ENCODE peak calls at places on chromosomes 7 and 10, in seven cellular contexts. One of them, this sample, is unnamed.

GRCh38 chr10:74799840-74800239 is 26.6 kb upstream of the KAT6B start:
- DNase-seq in vagina: no peak
- DNase-seq in ovary: no peak
- DNase-seq in gastrocnemius medialis: no peak
- DNase-seq in A549: no peak
- DNase-seq in tibial nerve: no peak
- DNase-seq in endothelial cell of umbilical vein: peak
- DNase-seq in this sample: no peak

GRCh38 chr7:104963378-104963990 is 50.5 kb upstream of the KMT2E start:
- DNase-seq in endothelial cell of umbilical vein: no peak
- DNase-seq in ovary: no peak
- DNase-seq in vagina: no peak
- DNase-seq in A549: no peak
- DNase-seq in tibial nerve: no peak
- DNase-seq in gastrocnemius medialis: no peak
- DNase-seq in this sample: no peak

GRCh38 chr10:99612167-99612831 is 7.9 kb downstream of the SLC25A28 start:
- DNase-seq in tibial nerve: peak
- DNase-seq in A549: peak
- DNase-seq in endothelial cell of umbilical vein: peak
- DNase-seq in vagina: no peak
- DNase-seq in ovary: no peak
- DNase-seq in gastrocnemius medialis: no peak
- DNase-seq in this sample: peak

GRCh38 chr7:12423995-12424745 is 20.5 kb upstream of the VWDE start:
- DNase-seq in endothelial cell of umbilical vein: no peak
- DNase-seq in gastrocnemius medialis: no peak
- DNase-seq in tibial nerve: no peak
- DNase-seq in A549: no peak
- DNase-seq in vagina: no peak
- DNase-seq in ovary: no peak
- DNase-seq in this sample: no peak

GRCh38 chr7:106420210-106420609 is 135.4 kb upstream of the NAMPT start:
- DNase-seq in gastrocnemius medialis: no peak
- DNase-seq in A549: no peak
- DNase-seq in ovary: no peak
- DNase-seq in endothelial cell of umbilical vein: no peak
- DNase-seq in vagina: no peak
- DNase-seq in tibial nerve: no peak
- DNase-seq in this sample: no peak

GRCh38 chr7:28570970-28571288 is 158.6 kb downstream of the CREB5 start:
- DNase-seq in A549: no peak
- DNase-seq in vagina: no peak
- DNase-seq in endothelial cell of umbilical vein: no peak
- DNase-seq in gastrocnemius medialis: no peak
- DNase-seq in tibial nerve: no peak
- DNase-seq in ovary: no peak
- DNase-seq in this sample: no peak

GRCh38 chr7:30710669-30711068 is 28.4 kb upstream of the CRHR2 start:
- DNase-seq in vagina: no peak
- DNase-seq in A549: no peak
- DNase-seq in gastrocnemius medialis: peak
- DNase-seq in ovary: no peak
- DNase-seq in tibial nerve: no peak
- DNase-seq in endothelial cell of umbilical vein: no peak
- DNase-seq in this sample: no peak

GRCh38 chr10:125768217-125768616 is 7.4 kb downstream of the MMP21 start:
- DNase-seq in gastrocnemius medialis: no peak
- DNase-seq in A549: peak
- DNase-seq in tibial nerve: no peak
- DNase-seq in endothelial cell of umbilical vein: no peak
- DNase-seq in ovary: no peak
- DNase-seq in vagina: no peak
- DNase-seq in this sample: peak

GRCh38 chr7:81605493-81605892 is 164.4 kb downstream of the HGF start:
- DNase-seq in ovary: no peak
- DNase-seq in A549: no peak
- DNase-seq in tibial nerve: no peak
- DNase-seq in vagina: no peak
- DNase-seq in endothelial cell of umbilical vein: no peak
- DNase-seq in gastrocnemius medialis: no peak
- DNase-seq in this sample: no peak

GRCh38 chr10:84654671-84655070 is 326.3 kb downstream of the CCSER2 start:
- DNase-seq in tibial nerve: no peak
- DNase-seq in gastrocnemius medialis: no peak
- DNase-seq in vagina: no peak
- DNase-seq in ovary: no peak
- DNase-seq in A549: no peak
- DNase-seq in endothelial cell of umbilical vein: no peak
- DNase-seq in this sample: no peak

GRCh38 chr7:107874605-107875446 is 16.2 kb upstream of the DLD start:
- DNase-seq in gastrocnemius medialis: peak
- DNase-seq in tibial nerve: peak
- DNase-seq in vagina: no peak
- DNase-seq in A549: peak
- DNase-seq in endothelial cell of umbilical vein: peak
- DNase-seq in ovary: peak
- DNase-seq in this sample: peak

GRCh38 chr7:130913721-130914588 is 179.9 kb upstream of the KLF14 start:
- DNase-seq in vagina: no peak
- DNase-seq in endothelial cell of umbilical vein: peak
- DNase-seq in tibial nerve: no peak
- DNase-seq in A549: no peak
- DNase-seq in ovary: no peak
- DNase-seq in gastrocnemius medialis: no peak
- DNase-seq in this sample: no peak

GRCh38 chr7:33091111-33091531 is 18.1 kb downstream of the RP9 start:
- DNase-seq in A549: no peak
- DNase-seq in tibial nerve: no peak
- DNase-seq in vagina: no peak
- DNase-seq in gastrocnemius medialis: no peak
- DNase-seq in endothelial cell of umbilical vein: no peak
- DNase-seq in ovary: no peak
- DNase-seq in this sample: no peak

GRCh38 chr7:129169705-129170319 is 18.6 kb upstream of the SMO start:
- DNase-seq in A549: no peak
- DNase-seq in ovary: no peak
- DNase-seq in vagina: no peak
- DNase-seq in tibial nerve: no peak
- DNase-seq in gastrocnemius medialis: no peak
- DNase-seq in endothelial cell of umbilical vein: no peak
- DNase-seq in this sample: no peak

GRCh38 chr10:31604141-31604540 is 285.1 kb downstream of the ZEB1 start:
- DNase-seq in tibial nerve: no peak
- DNase-seq in vagina: peak
- DNase-seq in A549: no peak
- DNase-seq in gastrocnemius medialis: peak
- DNase-seq in ovary: peak
- DNase-seq in endothelial cell of umbilical vein: no peak
- DNase-seq in this sample: no peak

GRCh38 chr7:3149231-3149960 is 105.7 kb upstream of the CARD11 start:
- DNase-seq in tibial nerve: no peak
- DNase-seq in endothelial cell of umbilical vein: no peak
- DNase-seq in vagina: no peak
- DNase-seq in ovary: no peak
- DNase-seq in A549: no peak
- DNase-seq in gastrocnemius medialis: no peak
- DNase-seq in this sample: no peak
- TF ChIP-seq POLR2A in tibial nerve: no peak
- TF ChIP-seq POLR2A in endothelial cell of umbilical vein: no peak
- TF ChIP-seq POLR2A in vagina: no peak
- TF ChIP-seq POLR2A in ovary: no peak
- TF ChIP-seq POLR2A in A549: no peak
- TF ChIP-seq POLR2A in gastrocnemius medialis: no peak
- TF ChIP-seq POLR2A in this sample: no peak

GRCh38 chr10:128206676-128207075 is 80.5 kb upstream of the MKI67 start:
- DNase-seq in A549: no peak
- DNase-seq in vagina: no peak
- DNase-seq in endothelial cell of umbilical vein: no peak
- DNase-seq in gastrocnemius medialis: no peak
- DNase-seq in ovary: no peak
- DNase-seq in tibial nerve: no peak
- DNase-seq in this sample: no peak

GRCh38 chr10:128209862-128210214 is 83.6 kb upstream of the MKI67 start:
- DNase-seq in ovary: no peak
- DNase-seq in A549: no peak
- DNase-seq in endothelial cell of umbilical vein: no peak
- DNase-seq in tibial nerve: no peak
- DNase-seq in vagina: no peak
- DNase-seq in gastrocnemius medialis: no peak
- DNase-seq in this sample: no peak

GRCh38 chr10:128211064-128211504 is 84.9 kb upstream of the MKI67 start:
- DNase-seq in A549: no peak
- DNase-seq in ovary: no peak
- DNase-seq in vagina: no peak
- DNase-seq in endothelial cell of umbilical vein: no peak
- DNase-seq in tibial nerve: no peak
- DNase-seq in gastrocnemius medialis: no peak
- DNase-seq in this sample: no peak

GRCh38 chr10:128211953-128212727 is 85.9 kb upstream of the MKI67 start:
- DNase-seq in tibial nerve: peak
- DNase-seq in A549: peak
- DNase-seq in vagina: no peak
- DNase-seq in endothelial cell of umbilical vein: peak
- DNase-seq in ovary: peak
- DNase-seq in gastrocnemius medialis: peak
- DNase-seq in this sample: peak

DNA sequence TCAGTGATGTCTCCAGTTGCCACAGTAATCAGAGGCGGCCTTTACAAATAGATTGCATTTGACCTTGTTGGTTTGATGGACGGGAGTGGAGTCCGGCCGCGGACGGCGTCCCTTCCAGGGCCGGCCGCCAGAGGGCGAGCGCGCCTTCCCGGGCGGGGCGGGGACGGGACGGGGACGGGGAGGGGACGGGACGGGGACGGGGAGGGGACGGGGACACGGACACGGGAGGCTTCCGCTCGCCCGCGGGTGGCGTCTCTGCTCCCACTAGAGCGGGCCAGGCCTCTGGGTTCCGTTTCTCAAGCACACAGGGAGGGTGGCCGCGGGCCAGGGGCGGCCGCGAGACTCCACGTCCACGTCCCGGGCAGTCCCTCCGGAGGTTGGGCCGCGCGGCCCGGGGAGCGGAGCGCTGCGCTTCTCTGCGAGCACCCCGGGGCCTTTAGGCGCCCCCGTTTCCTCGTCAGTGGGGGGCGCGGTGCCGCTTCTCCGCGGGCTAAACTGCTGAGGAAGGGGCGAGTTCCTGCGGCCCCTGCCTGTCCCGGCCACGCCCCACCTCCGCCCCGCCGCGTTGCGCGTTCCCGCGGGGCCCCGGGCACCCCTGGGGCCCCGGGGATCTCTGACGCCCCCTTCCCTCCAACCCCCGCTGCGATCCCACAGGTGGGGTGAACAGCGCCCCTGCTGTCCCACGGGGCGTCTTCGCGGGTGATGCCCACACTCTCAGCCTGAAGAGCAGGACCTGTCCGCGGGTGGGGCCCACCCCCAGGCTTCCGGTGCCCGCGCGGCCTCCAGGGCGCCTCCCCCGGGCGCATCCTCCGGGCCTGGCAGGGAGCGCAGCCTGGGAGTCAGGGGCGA is 84.2 kb upstream of the MKI67 start:
- DNase-seq in A549: peak
- DNase-seq in gastrocnemius medialis: peak
- DNase-seq in endothelial cell of umbilical vein: peak
- DNase-seq in ovary: no peak
- DNase-seq in tibial nerve: peak
- DNase-seq in vagina: no peak
- DNase-seq in this sample: peak
- TF ChIP-seq POLR2A in A549: peak
- TF ChIP-seq POLR2A in gastrocnemius medialis: no peak
- TF ChIP-seq POLR2A in endothelial cell of umbilical vein: no peak
- TF ChIP-seq POLR2A in ovary: no peak
- TF ChIP-seq POLR2A in tibial nerve: no peak
- TF ChIP-seq POLR2A in vagina: no peak
- TF ChIP-seq POLR2A in this sample: no peak

GRCh38 chr7:22355620-22356009 is 1.3 kb downstream of the RAPGEF5 start:
- DNase-seq in ovary: no peak
- DNase-seq in gastrocnemius medialis: no peak
- DNase-seq in A549: no peak
- DNase-seq in vagina: no peak
- DNase-seq in endothelial cell of umbilical vein: no peak
- DNase-seq in tibial nerve: no peak
- DNase-seq in this sample: no peak

GRCh38 chr7:22357311-22358175 is 589 bp upstream of the RAPGEF5 start:
- DNase-seq in gastrocnemius medialis: no peak
- DNase-seq in A549: peak
- DNase-seq in vagina: no peak
- DNase-seq in tibial nerve: no peak
- DNase-seq in endothelial cell of umbilical vein: peak
- DNase-seq in ovary: no peak
- DNase-seq in this sample: no peak

GRCh38 chr7:22356010-22356854 is 722 bp downstream of the RAPGEF5 start:
- DNase-seq in vagina: no peak
- DNase-seq in ovary: no peak
- DNase-seq in gastrocnemius medialis: no peak
- DNase-seq in endothelial cell of umbilical vein: peak
- DNase-seq in A549: no peak
- DNase-seq in tibial nerve: no peak
- DNase-seq in this sample: peak

GRCh38 chr7:22359156-22359697 is 2.3 kb upstream of the RAPGEF5 start:
- DNase-seq in endothelial cell of umbilical vein: no peak
- DNase-seq in tibial nerve: no peak
- DNase-seq in vagina: no peak
- DNase-seq in A549: no peak
- DNase-seq in ovary: no peak
- DNase-seq in gastrocnemius medialis: no peak
- DNase-seq in this sample: no peak

GRCh38 chr7:22356855-22357310 is at the start of gene RAPGEF5:
- DNase-seq in tibial nerve: no peak
- DNase-seq in vagina: no peak
- DNase-seq in A549: peak
- DNase-seq in gastrocnemius medialis: no peak
- DNase-seq in endothelial cell of umbilical vein: no peak
- DNase-seq in ovary: no peak
- DNase-seq in this sample: peak
- TF ChIP-seq POLR2A in tibial nerve: no peak
- TF ChIP-seq POLR2A in vagina: no peak
- TF ChIP-seq POLR2A in A549: no peak
- TF ChIP-seq POLR2A in gastrocnemius medialis: no peak
- TF ChIP-seq POLR2A in endothelial cell of umbilical vein: no peak
- TF ChIP-seq POLR2A in ovary: no peak
- TF ChIP-seq POLR2A in this sample: no peak

DNA sequence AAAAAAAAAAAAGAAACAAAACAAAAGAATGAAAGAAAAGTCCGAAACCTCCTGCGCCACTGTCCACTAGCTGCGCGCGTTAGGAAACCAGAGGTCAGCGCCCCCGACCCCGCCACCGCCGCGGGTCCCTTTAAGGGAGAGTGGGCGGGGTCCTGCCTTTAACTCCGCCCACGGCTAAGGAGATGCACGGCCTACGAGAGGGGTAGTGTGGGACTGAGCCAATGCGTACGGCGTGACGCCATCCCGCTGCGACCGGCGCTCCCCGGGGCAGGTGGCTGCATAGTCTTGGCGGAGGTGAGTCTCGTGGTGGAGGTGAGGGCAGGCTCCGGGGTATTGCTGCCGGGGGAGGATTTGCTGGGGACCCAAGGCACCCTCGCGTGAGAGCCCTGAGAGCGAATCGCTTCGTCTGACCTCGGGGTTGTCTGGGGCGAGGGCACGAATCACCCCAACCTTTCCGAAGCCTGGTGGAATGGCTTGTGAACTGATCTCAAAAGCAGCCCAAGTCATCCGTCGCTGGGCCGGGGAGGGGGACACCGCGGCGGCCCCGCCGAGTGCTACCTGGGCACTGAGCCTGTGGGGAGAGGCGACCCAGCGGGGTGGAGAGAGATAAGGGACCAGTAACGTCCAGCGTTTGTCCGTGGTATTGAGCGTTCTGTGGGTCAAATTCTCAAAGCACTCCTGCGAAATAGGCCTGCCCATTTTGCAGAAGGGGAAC is at the start of gene MRPS17:
- DNase-seq in endothelial cell of umbilical vein: peak
- DNase-seq in gastrocnemius medialis: peak
- DNase-seq in ovary: peak
- DNase-seq in tibial nerve: peak
- DNase-seq in A549: peak
- DNase-seq in vagina: no peak
- DNase-seq in this sample: peak
- TF ChIP-seq POLR2A in endothelial cell of umbilical vein: peak
- TF ChIP-seq POLR2A in gastrocnemius medialis: peak
- TF ChIP-seq POLR2A in ovary: peak
- TF ChIP-seq POLR2A in tibial nerve: peak
- TF ChIP-seq POLR2A in A549: peak
- TF ChIP-seq POLR2A in vagina: no peak
- TF ChIP-seq POLR2A in this sample: peak

This sample was measured in erythroblast.